ENCODE peak calls at places on chromosomes 13 and 19, in six cellular contexts. Z is activated naive CD8-positive, alpha-beta T cell treated with anti-CD3 and anti-CD28 coated beads for 36 hours; K is HT1080; V is neural crest cell; S is NCI-H510A treated with DMSO at 0.1 percent for 48 hours; F is IMR-90. H is an unnamed sample.

GRCh38 chr19:19213822-19214558 is 2.2 kb downstream of the NCAN start:
- DNase-seq in V (peak), S (peak), K (no peak), Z (no peak), F (no peak), H (no peak)

GRCh38 chr19:30222993-30223865 is 149.0 kb upstream of the ZNF536 start:
- DNase-seq in K (no peak), F (no peak), Z (no peak), S (no peak), V (peak), H (no peak)

GRCh38 chr19:14218615-14219330 is 12.8 kb upstream of the ADGRL1 start:
- DNase-seq in K (no peak), S (no peak), Z (no peak), F (no peak), V (no peak), H (peak)

GRCh38 chr19:45152504-45153338 is 8.1 kb downstream of the NKPD1 start:
- DNase-seq in V (no peak), F (peak), K (no peak), S (peak), Z (peak), H (peak)

GRCh38 chr19:45051929-45052579 is 13.2 kb downstream of the CLASRP start:
- DNase-seq in V (no peak), Z (no peak), F (no peak), K (no peak), S (no peak), H (no peak)

GRCh38 chr13:51759240-51759639 is 44.7 kb downstream of the DHRS12 start:
- DNase-seq in Z (no peak), V (no peak), F (peak), S (no peak), K (peak), H (peak)

GRCh38 chr13:23751195-23751594 is 138.0 kb downstream of the MIPEP start:
- DNase-seq in Z (no peak), K (peak), V (no peak), S (no peak), F (peak), H (peak)

GRCh38 chr19:50967924-50968708 is 1.3 kb downstream of the KLK6 start:
- DNase-seq in F (no peak), V (no peak), K (peak), Z (no peak), S (no peak), H (no peak)

GRCh38 chr13:114049026-114049425 is 75.2 kb upstream of the C13orf46 start:
- DNase-seq in V (no peak), K (no peak), S (no peak), Z (peak), F (no peak), H (no peak)

GRCh38 chr13:32660227-32660626 is 74.0 kb downstream of the PDS5B start:
- DNase-seq in Z (no peak), F (no peak), S (no peak), V (no peak), K (no peak), H (no peak)

GRCh38 chr19:10009714-10010224 is 535 bp downstream of the COL5A3 start:
- DNase-seq in F (no peak), Z (no peak), V (no peak), K (no peak), S (no peak), H (no peak)

GRCh38 chr19:9969688-9969975 is 33.3 kb upstream of the OLFM2 start:
- DNase-seq in V (no peak), Z (no peak), F (no peak), K (no peak), S (no peak), H (no peak)

GRCh38 chr19:7779631-7780486 is 16.8 kb downstream of the CLEC4M start:
- DNase-seq in Z (no peak), V (no peak), S (no peak), F (no peak), K (no peak), H (no peak)

H was measured in amniotic epithelial cell.